ENCODE peak calls at places on chromosomes 6 and 20, in five cellular contexts. P, I, N, K and A are unnamed samples.

GRCh38 chr20:25318471-25319240 is 70.8 kb downstream of the PYGB start:
- DNase-seq in P (no peak), I (peak; percentile 88), N (no peak), K (no peak), A (peak; percentile 3)

GRCh38 chr6:53244532-53244931 is 95.9 kb upstream of the GCM1 start:
- DNase-seq in P (no peak), I (no peak), N (no peak), K (no peak), A (no peak)

GRCh38 chr20:51034988-51035656 is 12.2 kb upstream of the KCNG1 start:
- DNase-seq in P (no peak), I (no peak), N (no peak), K (no peak), A (no peak)

GRCh38 chr6:161284653-161285052 is 10.8 kb upstream of the AGPAT4 start:
- DNase-seq in P (no peak), I (no peak), N (no peak), K (no peak), A (no peak)

GRCh38 chr6:125539892-125540291 is 209.5 kb upstream of the HEY2 start:
- DNase-seq in P (no peak), I (no peak), N (no peak), K (no peak), A (no peak)

GRCh38 chr20:32139947-32140346 is 30.4 kb downstream of the TM9SF4 start:
- DNase-seq in P (no peak), I (peak; percentile 53), N (no peak), K (no peak), A (no peak)

GRCh38 chr6:16006681-16007080 is 122.2 kb upstream of the MYLIP start:
- DNase-seq in P (no peak), I (no peak), N (no peak), K (no peak), A (no peak)

GRCh38 chr6:20370393-20370792 is 31.3 kb upstream of the E2F3 start:
- DNase-seq in P (no peak), I (no peak), N (no peak), K (no peak), A (no peak)

GRCh38 chr6:21754891-21755290 is 161.3 kb downstream of the SOX4 start:
- DNase-seq in P (no peak), I (no peak), N (no peak), K (no peak), A (no peak)

GRCh38 chr6:29926081-29926794 is 16.1 kb upstream of the HLA-A start:
- DNase-seq in P (no peak), I (no peak), N (no peak), K (no peak), A (peak; percentile 47)

GRCh38 chr6:159929819-159930218 is 39.0 kb downstream of the MAS1 start:
- DNase-seq in P (no peak), I (peak; percentile 73), N (no peak), K (no peak), A (no peak)

GRCh38 chr20:17594443-17594842 is 24.6 kb downstream of the DSTN start:
- DNase-seq in P (no peak), I (no peak), N (no peak), K (no peak), A (no peak)

GRCh38 chr6:90286884-90287488 is 9.7 kb downstream of the BACH2 start:
- DNase-seq in P (peak; percentile 28), I (no peak), N (peak; percentile 77), K (peak; percentile 62), A (peak; percentile 91)

GRCh38 chr6:45310118-45310788 is 17.9 kb upstream of the RUNX2 start:
- DNase-seq in P (no peak), I (no peak), N (no peak), K (no peak), A (peak; percentile 16)
- TF ChIP-seq ATF2 in P (no peak), I (no peak), N (no peak), K (no peak), A (no peak)

GRCh38 chr6:100317031-100317430 is 147.7 kb downstream of the SIM1 start:
- DNase-seq in P (no peak), I (no peak), N (no peak), K (no peak), A (no peak)

DNA sequence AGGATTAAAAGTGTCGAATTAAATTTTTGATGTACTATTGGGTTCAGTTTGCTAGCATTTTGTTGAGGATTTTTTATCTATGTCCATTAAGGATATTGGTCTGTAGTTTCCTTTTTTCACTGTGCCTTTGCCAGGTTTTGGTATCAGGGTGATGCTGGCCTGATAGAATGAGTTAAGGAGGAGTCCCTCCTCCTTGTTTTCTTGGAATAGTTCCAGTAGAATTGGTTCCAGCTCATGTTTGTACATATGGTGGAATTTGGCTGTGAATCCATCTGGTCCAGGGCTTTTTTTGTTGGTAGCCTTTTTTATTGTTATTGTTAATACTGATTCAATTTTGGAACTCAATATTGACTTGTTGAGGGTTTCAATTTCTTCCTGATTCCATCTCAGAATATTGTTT is 141.8 kb downstream of the SIM1 start:
- DNase-seq in P (no peak), I (no peak), N (no peak), K (no peak), A (no peak)
- TF ChIP-seq ATF2 in P (no peak), I (no peak), N (no peak), K (no peak), A (no peak)

GRCh38 chr6:5898102-5898501 is 108.6 kb downstream of the NRN1 start:
- DNase-seq in P (no peak), I (no peak), N (no peak), K (no peak), A (no peak)

GRCh38 chr6:5894357-5894756 is 112.4 kb downstream of the NRN1 start:
- DNase-seq in P (no peak), I (no peak), N (no peak), K (no peak), A (no peak)

GRCh38 chr6:5893295-5893694 is 113.4 kb downstream of the NRN1 start:
- DNase-seq in P (no peak), I (no peak), N (no peak), K (no peak), A (no peak)

GRCh38 chr6:5899216-5900045 is 107.3 kb downstream of the NRN1 start:
- DNase-seq in P (no peak), I (no peak), N (no peak), K (no peak), A (no peak)

DNA sequence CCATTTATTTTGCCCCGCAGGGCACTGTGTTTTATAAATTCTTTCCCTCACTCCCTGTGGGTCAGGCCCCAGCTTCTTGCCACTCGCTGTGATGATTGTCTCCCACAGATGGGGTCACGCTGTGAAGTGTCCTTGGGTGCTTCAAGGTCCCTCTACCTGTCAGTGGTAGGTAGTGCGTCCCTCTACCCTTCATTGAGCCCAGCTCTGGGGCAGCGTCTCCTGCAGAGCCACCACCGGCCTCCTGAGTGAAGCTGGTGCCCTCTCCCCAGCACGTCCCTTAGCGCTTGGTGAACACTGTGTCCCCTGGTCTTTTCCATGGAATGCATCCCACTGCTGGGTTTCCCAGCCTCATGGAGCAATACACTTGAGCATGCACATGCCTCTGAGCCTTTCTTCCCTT is 108.2 kb downstream of the NRN1 start:
- DNase-seq in P (no peak), I (no peak), N (peak; percentile 14), K (no peak), A (peak; percentile 30)
- TF ChIP-seq ATF2 in P (no peak), I (no peak), N (no peak), K (no peak), A (no peak)

DNA sequence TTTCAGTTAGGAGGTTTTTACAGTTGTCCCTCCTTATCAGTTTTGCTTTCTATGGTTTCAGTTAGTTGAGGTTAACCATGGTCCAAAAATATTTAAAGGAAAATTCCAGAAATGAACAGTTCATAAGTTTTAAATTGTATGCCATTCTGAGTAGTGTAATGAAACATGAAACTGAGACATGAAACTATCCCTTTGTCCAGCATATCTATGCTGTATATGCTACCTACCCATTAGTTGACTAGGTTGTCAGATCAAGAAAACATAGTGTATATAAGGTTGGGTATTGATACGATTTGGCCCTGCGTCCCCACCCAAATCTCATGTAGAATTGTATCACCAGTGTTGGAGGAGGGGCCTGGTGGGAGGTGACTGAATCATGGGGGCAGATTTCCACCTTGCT is 39.1 kb downstream of the VGLL2 start:
- DNase-seq in P (no peak), I (no peak), N (no peak), K (no peak), A (no peak)
- TF ChIP-seq ATF2 in P (no peak), I (no peak), N (no peak), K (no peak), A (no peak)